ENCODE peak calls at places on chromosomes 3 and 15, in four cellular contexts. One of them, this sample, is unnamed.

GRCh38 chr3:99418209-99418635 is 220.2 kb upstream of the COL8A1 start:
- ATAC-seq in natural killer cell: no peak
- ATAC-seq in HepG2: no peak
- ATAC-seq in activated naive CD8-positive, alpha-beta T cell treated with anti-CD3 and anti-CD28 coated beads, Interleukin-2, amount 50 U/mL, for 24 hours: no peak
- ATAC-seq in this sample: no peak

GRCh38 chr3:128607710-128608048 is 42.9 kb downstream of the RPN1 start:
- ATAC-seq in natural killer cell: no peak
- ATAC-seq in HepG2: no peak
- ATAC-seq in activated naive CD8-positive, alpha-beta T cell treated with anti-CD3 and anti-CD28 coated beads, Interleukin-2, amount 50 U/mL, for 24 hours: no peak
- ATAC-seq in this sample: no peak

GRCh38 chr3:37926611-37927010 is 64.0 kb upstream of the VILL start:
- ATAC-seq in natural killer cell: no peak
- ATAC-seq in HepG2: no peak
- ATAC-seq in activated naive CD8-positive, alpha-beta T cell treated with anti-CD3 and anti-CD28 coated beads, Interleukin-2, amount 50 U/mL, for 24 hours: no peak
- ATAC-seq in this sample: no peak

GRCh38 chr15:27137127-27137526 is 166.1 kb downstream of the GABRG3 start:
- ATAC-seq in natural killer cell: no peak
- ATAC-seq in HepG2: no peak
- ATAC-seq in activated naive CD8-positive, alpha-beta T cell treated with anti-CD3 and anti-CD28 coated beads, Interleukin-2, amount 50 U/mL, for 24 hours: no peak
- ATAC-seq in this sample: no peak

GRCh38 chr15:55526559-55527036 is 18.6 kb upstream of the DNAAF4 start:
- ATAC-seq in natural killer cell: peak
- ATAC-seq in HepG2: peak
- ATAC-seq in activated naive CD8-positive, alpha-beta T cell treated with anti-CD3 and anti-CD28 coated beads, Interleukin-2, amount 50 U/mL, for 24 hours: peak
- ATAC-seq in this sample: peak

GRCh38 chr3:122146466-122146865 is 37.0 kb upstream of the CASR start:
- ATAC-seq in natural killer cell: no peak
- ATAC-seq in HepG2: no peak
- ATAC-seq in activated naive CD8-positive, alpha-beta T cell treated with anti-CD3 and anti-CD28 coated beads, Interleukin-2, amount 50 U/mL, for 24 hours: peak
- ATAC-seq in this sample: peak

GRCh38 chr3:146092230-146092629 is 68.8 kb downstream of the PLOD2 start:
- ATAC-seq in natural killer cell: no peak
- ATAC-seq in HepG2: peak
- ATAC-seq in activated naive CD8-positive, alpha-beta T cell treated with anti-CD3 and anti-CD28 coated beads, Interleukin-2, amount 50 U/mL, for 24 hours: no peak
- ATAC-seq in this sample: no peak

GRCh38 chr15:60590935-60591490 is 112.1 kb upstream of the ICE2 start:
- ATAC-seq in natural killer cell: peak
- ATAC-seq in HepG2: peak
- ATAC-seq in activated naive CD8-positive, alpha-beta T cell treated with anti-CD3 and anti-CD28 coated beads, Interleukin-2, amount 50 U/mL, for 24 hours: no peak
- ATAC-seq in this sample: peak